ENCODE peak calls at places on chromosomes 2 and 18, in four cellular contexts. Q is H1, X is H9, C is mesendoderm. S is an unnamed sample.

GRCh38 chr2:31235504-31235902 is 1.6 kb downstream of the EHD3 start:
- DNase-seq in X (no peak), C (peak), Q (no peak), S (peak)

GRCh38 chr2:43041661-43042360 is 184.6 kb downstream of the ZFP36L2 start:
- DNase-seq in Q (peak), X (peak), C (peak), S (peak)

GRCh38 chr2:181411105-181411849 is 45.9 kb upstream of the ITGA4 start:
- DNase-seq in X (peak), C (peak), Q (peak), S (no peak)

GRCh38 chr2:43885233-43885632 is 46.5 kb downstream of the ABCG8 start:
- DNase-seq in X (no peak), Q (no peak), C (no peak), S (no peak)

GRCh38 chr18:30967701-30968100 is 74.8 kb downstream of the DSC3 start:
- DNase-seq in X (no peak), Q (peak), C (peak), S (no peak)

GRCh38 chr2:95345415-95346235 is 48.5 kb downstream of the KCNIP3 start:
- DNase-seq in C (peak), X (peak), Q (peak), S (peak)

GRCh38 chr2:85111819-85112281 is 21.3 kb upstream of the TCF7L1 start:
- DNase-seq in C (no peak), X (no peak), Q (no peak), S (peak)

GRCh38 chr2:10283106-10284062 is 19.3 kb upstream of the HPCAL1 start:
- DNase-seq in Q (no peak), X (no peak), C (peak), S (peak)

GRCh38 chr2:117862459-117862858 is 48.0 kb downstream of the DDX18 start:
- DNase-seq in X (no peak), Q (no peak), C (no peak), S (no peak)
- H3K56ac ChIP-seq in X (no peak), Q (no peak), C (no peak), S (no peak)

GRCh38 chr2:127051780-127052067 is 55.2 kb downstream of the BIN1 start:
- DNase-seq in C (no peak), X (no peak), Q (no peak), S (no peak)

GRCh38 chr2:127050803-127051115 is 56.2 kb downstream of the BIN1 start:
- DNase-seq in C (no peak), Q (no peak), X (no peak), S (no peak)

GRCh38 chr2:127052771-127053691 is 53.9 kb downstream of the BIN1 start:
- DNase-seq in C (no peak), Q (no peak), X (no peak), S (no peak)

GRCh38 chr2:127051116-127051779 is 55.7 kb downstream of the BIN1 start:
- DNase-seq in X (no peak), C (no peak), Q (no peak), S (no peak)

GRCh38 chr2:127052068-127052770 is 54.7 kb downstream of the BIN1 start:
- DNase-seq in Q (no peak), C (no peak), X (no peak), S (no peak)
- H3K18ac ChIP-seq in Q (no peak), C (no peak), X (no peak), S (no peak)

GRCh38 chr2:3672861-3673670 is 15.1 kb downstream of the ALLC start:
- DNase-seq in X (no peak), C (no peak), Q (no peak), S (no peak)

GRCh38 chr2:3670941-3671340 is 12.9 kb downstream of the ALLC start:
- DNase-seq in X (no peak), C (no peak), Q (no peak), S (no peak)

GRCh38 chr2:3677436-3677835 is 19.4 kb downstream of the ALLC start:
- DNase-seq in X (no peak), Q (no peak), C (no peak), S (no peak)

GRCh38 chr2:3675687-3676086 is 17.7 kb downstream of the ALLC start:
- DNase-seq in X (no peak), Q (no peak), C (no peak), S (no peak)

DNA sequence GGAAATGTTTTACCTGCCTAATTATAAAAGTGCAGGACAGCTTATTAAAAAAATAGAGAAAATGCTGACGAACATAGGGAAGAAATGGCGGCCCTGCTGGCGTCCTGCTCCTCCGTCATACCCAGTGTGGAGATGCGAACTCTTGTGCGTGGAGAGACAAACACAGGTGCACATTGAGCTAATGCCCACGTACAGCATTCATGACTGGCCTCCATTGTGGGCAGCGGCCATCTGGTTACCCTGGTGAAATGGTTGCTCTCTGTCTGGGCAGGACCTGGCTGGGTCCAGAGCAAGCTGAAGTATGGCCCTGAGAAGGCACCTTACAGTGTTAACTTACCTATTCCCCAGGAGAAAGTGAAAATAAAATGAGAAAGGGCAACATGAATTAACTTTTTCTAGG is 16.4 kb downstream of the ALLC start:
- DNase-seq in X (no peak), Q (no peak), C (no peak), S (no peak)
- H3K56ac ChIP-seq in X (no peak), Q (no peak), C (no peak), S (no peak)

DNA sequence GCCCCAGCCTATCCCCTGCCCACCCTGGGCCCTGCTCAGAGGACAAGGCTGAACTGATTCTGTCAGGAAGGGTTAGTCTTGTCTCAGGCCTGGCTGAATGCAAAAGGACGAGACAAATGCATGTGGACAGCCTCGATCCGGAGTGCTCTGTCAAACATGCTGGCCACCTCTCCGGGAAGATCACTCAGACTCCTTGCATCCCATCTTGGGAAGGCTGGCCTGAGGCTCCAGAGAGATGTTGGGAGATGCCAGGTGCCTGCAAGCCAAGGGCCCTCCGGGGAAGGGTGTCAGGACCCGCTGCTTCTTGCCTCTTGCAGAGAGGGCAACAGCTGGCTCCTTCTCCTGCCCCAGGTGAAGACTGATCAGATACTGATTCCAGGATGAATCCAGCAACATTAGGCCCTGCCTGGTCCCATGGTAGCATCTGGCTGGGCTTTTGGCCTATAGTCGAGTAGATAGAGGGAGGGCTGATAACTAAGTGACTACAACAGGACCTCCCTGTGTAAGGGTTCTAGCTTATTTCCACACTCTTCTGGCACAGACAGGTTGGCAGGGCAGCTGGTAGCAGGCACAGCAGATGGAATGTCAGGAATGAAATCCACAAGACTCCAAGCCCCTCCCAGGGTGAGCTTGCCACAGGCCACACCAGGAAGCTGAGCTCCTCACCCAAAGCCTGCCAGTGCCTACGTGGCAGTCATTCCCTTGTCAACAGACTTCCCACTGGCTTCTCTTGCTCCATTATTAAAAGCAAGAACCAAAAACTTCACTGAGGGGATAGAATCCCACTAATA is 20.5 kb upstream of the C1QL2 start:
- DNase-seq in X (no peak), C (no peak), Q (no peak), S (no peak)
- H3K18ac ChIP-seq in X (no peak), C (no peak), Q (no peak), S (no peak)

DNA sequence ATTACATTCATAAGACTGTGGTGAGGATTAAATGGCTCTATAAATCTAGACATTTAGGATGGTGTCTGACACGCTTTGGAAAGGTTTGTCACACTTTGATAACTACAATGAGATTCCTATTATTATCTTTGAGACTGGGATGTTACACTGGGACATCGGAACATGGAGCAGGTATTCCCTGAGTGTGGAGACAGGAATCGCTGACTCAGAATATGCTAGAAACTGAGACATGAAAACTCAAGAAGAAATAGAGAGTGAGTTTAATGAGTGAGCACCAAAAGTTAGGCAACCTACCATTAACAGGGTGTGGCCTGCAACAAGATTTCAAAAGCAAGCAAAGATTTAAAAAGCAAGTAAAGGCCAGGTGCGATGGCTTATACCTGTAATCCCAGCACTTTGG is 145.4 kb downstream of the TMEFF2 start:
- DNase-seq in Q (no peak), X (no peak), C (no peak), S (no peak)
- H3K56ac ChIP-seq in Q (no peak), X (no peak), C (no peak), S (no peak)

GRCh38 chr2:217189131-217189530 is 329.3 kb upstream of the TNP1 start:
- DNase-seq in Q (no peak), C (no peak), X (no peak), S (no peak)
- H3K18ac ChIP-seq in Q (no peak), C (no peak), X (no peak), S (peak)